ENCODE peak calls at places on chromosome 10, in seven cellular contexts. One of them, this sample, is unnamed.

GRCh38 chr10:122990278-122990677 is 10.1 kb downstream of the PSTK start:
- DNase-seq in progenitor cell of endocrine pancreas: no peak
- DNase-seq in AG09309: no peak
- DNase-seq in brain microvascular endothelial cell: no peak
- DNase-seq in kidney epithelial cell: no peak
- DNase-seq in AG10803: no peak
- DNase-seq in Calu3: no peak
- DNase-seq in this sample: peak

GRCh38 chr10:80552151-80552646 is 14.5 kb downstream of the SH2D4B start:
- DNase-seq in kidney epithelial cell: no peak
- DNase-seq in brain microvascular endothelial cell: no peak
- DNase-seq in Calu3: no peak
- DNase-seq in AG09309: no peak
- DNase-seq in AG10803: no peak
- DNase-seq in progenitor cell of endocrine pancreas: no peak
- DNase-seq in this sample: no peak

GRCh38 chr10:61904711-61905445 is 3.4 kb downstream of the ARID5B start:
- DNase-seq in progenitor cell of endocrine pancreas: no peak
- DNase-seq in brain microvascular endothelial cell: peak
- DNase-seq in Calu3: peak
- DNase-seq in kidney epithelial cell: no peak
- DNase-seq in AG10803: peak
- DNase-seq in AG09309: peak
- DNase-seq in this sample: peak

GRCh38 chr10:75234683-75235374 is 928 bp downstream of the COMTD1 start:
- DNase-seq in AG09309: no peak
- DNase-seq in brain microvascular endothelial cell: no peak
- DNase-seq in AG10803: no peak
- DNase-seq in progenitor cell of endocrine pancreas: peak
- DNase-seq in Calu3: peak
- DNase-seq in kidney epithelial cell: no peak
- DNase-seq in this sample: no peak

GRCh38 chr10:130213286-130214080 is 77.3 kb downstream of the GLRX3 start:
- DNase-seq in kidney epithelial cell: no peak
- DNase-seq in brain microvascular endothelial cell: no peak
- DNase-seq in AG10803: no peak
- DNase-seq in AG09309: no peak
- DNase-seq in Calu3: no peak
- DNase-seq in progenitor cell of endocrine pancreas: no peak
- DNase-seq in this sample: no peak

GRCh38 chr10:24209946-24210491 is 1.1 kb downstream of the KIAA1217 start:
- DNase-seq in progenitor cell of endocrine pancreas: no peak
- DNase-seq in AG09309: no peak
- DNase-seq in AG10803: peak
- DNase-seq in kidney epithelial cell: peak
- DNase-seq in Calu3: peak
- DNase-seq in brain microvascular endothelial cell: peak
- DNase-seq in this sample: peak

GRCh38 chr10:29446327-29446726 is 157.5 kb downstream of the LYZL1 start:
- DNase-seq in AG10803: peak
- DNase-seq in kidney epithelial cell: no peak
- DNase-seq in Calu3: no peak
- DNase-seq in progenitor cell of endocrine pancreas: no peak
- DNase-seq in brain microvascular endothelial cell: no peak
- DNase-seq in AG09309: no peak
- DNase-seq in this sample: no peak

GRCh38 chr10:35533565-35533964 is 71.6 kb upstream of the GJD4 start:
- DNase-seq in progenitor cell of endocrine pancreas: no peak
- DNase-seq in brain microvascular endothelial cell: no peak
- DNase-seq in kidney epithelial cell: no peak
- DNase-seq in AG10803: peak
- DNase-seq in AG09309: no peak
- DNase-seq in Calu3: no peak
- DNase-seq in this sample: no peak

GRCh38 chr10:79285315-79286185 is 61.7 kb upstream of the PPIF start:
- DNase-seq in progenitor cell of endocrine pancreas: no peak
- DNase-seq in brain microvascular endothelial cell: no peak
- DNase-seq in AG10803: no peak
- DNase-seq in AG09309: no peak
- DNase-seq in Calu3: no peak
- DNase-seq in kidney epithelial cell: no peak
- DNase-seq in this sample: no peak

GRCh38 chr10:44822349-44822748 is 88.8 kb upstream of the TMEM72 start:
- DNase-seq in AG09309: no peak
- DNase-seq in progenitor cell of endocrine pancreas: no peak
- DNase-seq in AG10803: no peak
- DNase-seq in brain microvascular endothelial cell: no peak
- DNase-seq in kidney epithelial cell: no peak
- DNase-seq in Calu3: no peak
- DNase-seq in this sample: no peak

GRCh38 chr10:126135177-126135576 is 238.8 kb downstream of the FANK1 start:
- DNase-seq in AG10803: no peak
- DNase-seq in brain microvascular endothelial cell: no peak
- DNase-seq in kidney epithelial cell: no peak
- DNase-seq in AG09309: no peak
- DNase-seq in progenitor cell of endocrine pancreas: no peak
- DNase-seq in Calu3: no peak
- DNase-seq in this sample: peak

GRCh38 chr10:130020651-130021372 is 56.7 kb upstream of the EBF3 start:
- DNase-seq in AG10803: peak
- DNase-seq in kidney epithelial cell: no peak
- DNase-seq in progenitor cell of endocrine pancreas: no peak
- DNase-seq in Calu3: no peak
- DNase-seq in AG09309: no peak
- DNase-seq in brain microvascular endothelial cell: no peak
- DNase-seq in this sample: no peak

GRCh38 chr10:59970396-59971368 is 64.3 kb upstream of the CCDC6 start:
- DNase-seq in AG09309: no peak
- DNase-seq in progenitor cell of endocrine pancreas: no peak
- DNase-seq in AG10803: no peak
- DNase-seq in Calu3: no peak
- DNase-seq in kidney epithelial cell: no peak
- DNase-seq in brain microvascular endothelial cell: no peak
- DNase-seq in this sample: no peak

GRCh38 chr10:72694476-72695369 is 2.8 kb downstream of the MCU start:
- DNase-seq in brain microvascular endothelial cell: no peak
- DNase-seq in AG10803: peak
- DNase-seq in Calu3: peak
- DNase-seq in kidney epithelial cell: no peak
- DNase-seq in progenitor cell of endocrine pancreas: no peak
- DNase-seq in AG09309: no peak
- DNase-seq in this sample: peak

GRCh38 chr10:17454181-17454800 is at the start of gene ST8SIA6:
- DNase-seq in Calu3: peak
- DNase-seq in progenitor cell of endocrine pancreas: peak
- DNase-seq in kidney epithelial cell: no peak
- DNase-seq in AG09309: no peak
- DNase-seq in brain microvascular endothelial cell: peak
- DNase-seq in AG10803: peak
- DNase-seq in this sample: peak

GRCh38 chr10:127612-128432 is 7.4 kb upstream of the ZMYND11 start:
- DNase-seq in kidney epithelial cell: no peak
- DNase-seq in AG09309: no peak
- DNase-seq in brain microvascular endothelial cell: no peak
- DNase-seq in Calu3: no peak
- DNase-seq in AG10803: no peak
- DNase-seq in progenitor cell of endocrine pancreas: no peak
- DNase-seq in this sample: no peak

GRCh38 chr10:60511823-60512222 is 122.1 kb upstream of the ANK3 start:
- DNase-seq in progenitor cell of endocrine pancreas: no peak
- DNase-seq in AG09309: no peak
- DNase-seq in AG10803: no peak
- DNase-seq in Calu3: no peak
- DNase-seq in brain microvascular endothelial cell: no peak
- DNase-seq in kidney epithelial cell: no peak
- DNase-seq in this sample: no peak

GRCh38 chr10:26780793-26781601 is 79.8 kb downstream of the ABI1 start:
- DNase-seq in progenitor cell of endocrine pancreas: no peak
- DNase-seq in kidney epithelial cell: peak
- DNase-seq in AG09309: peak
- DNase-seq in brain microvascular endothelial cell: peak
- DNase-seq in AG10803: peak
- DNase-seq in Calu3: peak
- DNase-seq in this sample: peak

GRCh38 chr10:98400482-98400881 is 14.5 kb downstream of the PYROXD2 start:
- DNase-seq in kidney epithelial cell: no peak
- DNase-seq in AG10803: no peak
- DNase-seq in AG09309: no peak
- DNase-seq in progenitor cell of endocrine pancreas: no peak
- DNase-seq in Calu3: no peak
- DNase-seq in brain microvascular endothelial cell: no peak
- DNase-seq in this sample: peak

GRCh38 chr10:70357447-70358035 is 24.9 kb downstream of the LRRC20 start:
- DNase-seq in progenitor cell of endocrine pancreas: no peak
- DNase-seq in kidney epithelial cell: no peak
- DNase-seq in brain microvascular endothelial cell: no peak
- DNase-seq in Calu3: no peak
- DNase-seq in AG10803: peak
- DNase-seq in AG09309: no peak
- DNase-seq in this sample: peak

GRCh38 chr10:71565284-71566000 is 154.1 kb downstream of the C10orf105 start:
- DNase-seq in progenitor cell of endocrine pancreas: no peak
- DNase-seq in kidney epithelial cell: no peak
- DNase-seq in Calu3: no peak
- DNase-seq in brain microvascular endothelial cell: no peak
- DNase-seq in AG09309: no peak
- DNase-seq in AG10803: no peak
- DNase-seq in this sample: no peak

GRCh38 chr10:128571745-128572144 is 445.5 kb upstream of the MKI67 start:
- DNase-seq in AG10803: no peak
- DNase-seq in AG09309: no peak
- DNase-seq in brain microvascular endothelial cell: no peak
- DNase-seq in progenitor cell of endocrine pancreas: no peak
- DNase-seq in Calu3: no peak
- DNase-seq in kidney epithelial cell: no peak
- DNase-seq in this sample: no peak

GRCh38 chr10:21505711-21506278 is 19.7 kb downstream of the SKIDA1 start:
- DNase-seq in brain microvascular endothelial cell: no peak
- DNase-seq in AG09309: no peak
- DNase-seq in Calu3: no peak
- DNase-seq in progenitor cell of endocrine pancreas: no peak
- DNase-seq in kidney epithelial cell: no peak
- DNase-seq in AG10803: no peak
- DNase-seq in this sample: peak

GRCh38 chr10:33974976-33975478 is 640.6 kb upstream of the NRP1 start:
- DNase-seq in kidney epithelial cell: no peak
- DNase-seq in AG09309: no peak
- DNase-seq in Calu3: no peak
- DNase-seq in brain microvascular endothelial cell: no peak
- DNase-seq in AG10803: no peak
- DNase-seq in progenitor cell of endocrine pancreas: no peak
- DNase-seq in this sample: peak

GRCh38 chr10:79185067-79185774 is 116.5 kb downstream of the ZMIZ1 start:
- DNase-seq in AG10803: no peak
- DNase-seq in AG09309: no peak
- DNase-seq in Calu3: no peak
- DNase-seq in kidney epithelial cell: no peak
- DNase-seq in brain microvascular endothelial cell: no peak
- DNase-seq in progenitor cell of endocrine pancreas: no peak
- DNase-seq in this sample: no peak

GRCh38 chr10:34824870-34825269 is 9.8 kb upstream of the PARD3 start:
- DNase-seq in AG10803: no peak
- DNase-seq in kidney epithelial cell: no peak
- DNase-seq in AG09309: no peak
- DNase-seq in Calu3: peak
- DNase-seq in progenitor cell of endocrine pancreas: no peak
- DNase-seq in brain microvascular endothelial cell: no peak
- DNase-seq in this sample: peak

GRCh38 chr10:103145046-103145445 is 48.0 kb downstream of the NT5C2 start:
- DNase-seq in AG10803: peak
- DNase-seq in AG09309: no peak
- DNase-seq in Calu3: no peak
- DNase-seq in progenitor cell of endocrine pancreas: no peak
- DNase-seq in brain microvascular endothelial cell: peak
- DNase-seq in kidney epithelial cell: no peak
- DNase-seq in this sample: no peak

GRCh38 chr10:69089638-69090599 is 2.0 kb downstream of the SRGN start:
- DNase-seq in AG09309: no peak
- DNase-seq in Calu3: no peak
- DNase-seq in AG10803: no peak
- DNase-seq in progenitor cell of endocrine pancreas: no peak
- DNase-seq in brain microvascular endothelial cell: peak
- DNase-seq in kidney epithelial cell: no peak
- DNase-seq in this sample: no peak

DNA sequence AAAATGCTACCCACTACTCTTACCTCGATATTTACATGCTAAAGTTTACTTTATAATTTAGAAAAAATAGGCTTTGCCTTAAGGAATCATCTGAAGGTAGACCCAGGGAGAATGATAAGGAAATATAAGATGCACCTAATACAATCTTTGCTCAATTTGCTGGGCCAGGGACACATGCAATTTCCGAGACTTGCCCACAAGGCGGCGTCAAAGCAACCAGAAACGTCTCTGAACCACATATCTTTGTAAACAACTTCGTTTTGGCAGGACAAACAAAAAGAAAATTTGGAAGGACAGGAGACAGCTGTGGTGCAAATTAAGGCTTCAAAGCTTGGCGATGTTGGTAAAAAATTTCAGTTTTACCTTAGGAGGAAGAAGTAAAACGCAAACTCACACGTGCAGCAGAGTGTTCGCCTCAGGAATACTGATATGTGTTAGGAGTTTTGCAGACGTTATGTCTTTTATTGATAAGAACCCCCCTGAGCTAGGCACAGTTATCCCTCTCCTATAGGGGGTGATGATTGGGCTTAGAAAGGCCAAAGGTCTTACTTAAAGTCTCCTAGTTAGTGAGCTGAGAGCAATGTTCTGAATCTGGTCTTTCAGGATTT is 134.3 kb downstream of the PRKCQ start:
- DNase-seq in progenitor cell of endocrine pancreas: no peak
- DNase-seq in brain microvascular endothelial cell: peak
- DNase-seq in AG10803: peak
- DNase-seq in AG09309: peak
- DNase-seq in kidney epithelial cell: no peak
- DNase-seq in Calu3: peak
- DNase-seq in this sample: peak
- TF ChIP-seq CTCF in progenitor cell of endocrine pancreas: peak
- TF ChIP-seq CTCF in brain microvascular endothelial cell: peak
- TF ChIP-seq CTCF in AG10803: peak
- TF ChIP-seq CTCF in AG09309: peak
- TF ChIP-seq CTCF in kidney epithelial cell: peak
- TF ChIP-seq CTCF in Calu3: peak
- TF ChIP-seq CTCF in this sample: peak

GRCh38 chr10:1420663-1421362 is 316.5 kb downstream of the ADARB2 start:
- DNase-seq in kidney epithelial cell: peak
- DNase-seq in Calu3: peak
- DNase-seq in AG09309: no peak
- DNase-seq in AG10803: no peak
- DNase-seq in brain microvascular endothelial cell: peak
- DNase-seq in progenitor cell of endocrine pancreas: peak
- DNase-seq in this sample: peak
- TF ChIP-seq CTCF in kidney epithelial cell: peak
- TF ChIP-seq CTCF in Calu3: peak
- TF ChIP-seq CTCF in AG09309: peak
- TF ChIP-seq CTCF in AG10803: no peak
- TF ChIP-seq CTCF in brain microvascular endothelial cell: peak
- TF ChIP-seq CTCF in progenitor cell of endocrine pancreas: peak
- TF ChIP-seq CTCF in this sample: peak

GRCh38 chr10:114304566-114305421 is 65.7 kb downstream of the VWA2 start:
- DNase-seq in kidney epithelial cell: no peak
- DNase-seq in AG10803: no peak
- DNase-seq in AG09309: no peak
- DNase-seq in progenitor cell of endocrine pancreas: peak
- DNase-seq in Calu3: peak
- DNase-seq in brain microvascular endothelial cell: no peak
- DNase-seq in this sample: no peak
- TF ChIP-seq CTCF in kidney epithelial cell: peak
- TF ChIP-seq CTCF in AG10803: peak
- TF ChIP-seq CTCF in AG09309: peak
- TF ChIP-seq CTCF in progenitor cell of endocrine pancreas: peak
- TF ChIP-seq CTCF in Calu3: no peak
- TF ChIP-seq CTCF in brain microvascular endothelial cell: peak
- TF ChIP-seq CTCF in this sample: no peak

GRCh38 chr10:104197364-104197763 is 34.8 kb downstream of the CFAP43 start:
- DNase-seq in progenitor cell of endocrine pancreas: no peak
- DNase-seq in kidney epithelial cell: peak
- DNase-seq in AG10803: no peak
- DNase-seq in Calu3: peak
- DNase-seq in brain microvascular endothelial cell: no peak
- DNase-seq in AG09309: no peak
- DNase-seq in this sample: peak
- TF ChIP-seq CTCF in progenitor cell of endocrine pancreas: no peak
- TF ChIP-seq CTCF in kidney epithelial cell: no peak
- TF ChIP-seq CTCF in AG10803: no peak
- TF ChIP-seq CTCF in Calu3: no peak
- TF ChIP-seq CTCF in brain microvascular endothelial cell: no peak
- TF ChIP-seq CTCF in AG09309: no peak
- TF ChIP-seq CTCF in this sample: peak

This sample was measured in MCF 10A.